ENCODE peak calls at places on chromosomes 16 and 17, in nine cellular contexts. One of them, this sample, is unnamed.

GRCh38 chr17:46822388-46822921 is 4.0 kb upstream of the WNT3 start:
- DNase-seq in psoas muscle: no peak
- DNase-seq in progenitor cell of endocrine pancreas: no peak
- DNase-seq in GM12865: peak; percentile 24
- DNase-seq in activated CD8-positive, alpha-beta T cell treated with anti-CD3 and anti-CD28 coated beads for 36 hours: peak; percentile 60
- DNase-seq in omental fat pad: no peak
- DNase-seq in choroid plexus epithelial cell: no peak
- DNase-seq in thoracic aorta: no peak
- DNase-seq in lower lobe of right lung: peak; percentile 64
- DNase-seq in this sample: peak; percentile 87

GRCh38 chr16:20243731-20244281 is 83.5 kb downstream of the GP2 start:
- DNase-seq in psoas muscle: no peak
- DNase-seq in progenitor cell of endocrine pancreas: no peak
- DNase-seq in GM12865: peak; percentile 5
- DNase-seq in activated CD8-positive, alpha-beta T cell treated with anti-CD3 and anti-CD28 coated beads for 36 hours: no peak
- DNase-seq in omental fat pad: no peak
- DNase-seq in choroid plexus epithelial cell: no peak
- DNase-seq in thoracic aorta: no peak
- DNase-seq in lower lobe of right lung: no peak
- DNase-seq in this sample: no peak

GRCh38 chr17:73801455-73802100 is 157.3 kb upstream of the SDK2 start:
- DNase-seq in psoas muscle: no peak
- DNase-seq in progenitor cell of endocrine pancreas: no peak
- DNase-seq in GM12865: no peak
- DNase-seq in activated CD8-positive, alpha-beta T cell treated with anti-CD3 and anti-CD28 coated beads for 36 hours: no peak
- DNase-seq in omental fat pad: no peak
- DNase-seq in choroid plexus epithelial cell: no peak
- DNase-seq in thoracic aorta: no peak
- DNase-seq in lower lobe of right lung: no peak
- DNase-seq in this sample: no peak

GRCh38 chr16:1311212-1311737 is 1.8 kb downstream of the UBE2I start:
- DNase-seq in psoas muscle: no peak
- DNase-seq in progenitor cell of endocrine pancreas: no peak
- DNase-seq in GM12865: peak; percentile 3
- DNase-seq in activated CD8-positive, alpha-beta T cell treated with anti-CD3 and anti-CD28 coated beads for 36 hours: no peak
- DNase-seq in omental fat pad: no peak
- DNase-seq in choroid plexus epithelial cell: no peak
- DNase-seq in thoracic aorta: no peak
- DNase-seq in lower lobe of right lung: no peak
- DNase-seq in this sample: peak; percentile 77

GRCh38 chr16:1028056-1028455 is 44.5 kb upstream of the SSTR5 start:
- DNase-seq in psoas muscle: no peak
- DNase-seq in progenitor cell of endocrine pancreas: no peak
- DNase-seq in GM12865: no peak
- DNase-seq in activated CD8-positive, alpha-beta T cell treated with anti-CD3 and anti-CD28 coated beads for 36 hours: peak; percentile 33
- DNase-seq in omental fat pad: no peak
- DNase-seq in choroid plexus epithelial cell: no peak
- DNase-seq in thoracic aorta: no peak
- DNase-seq in lower lobe of right lung: no peak
- DNase-seq in this sample: no peak

GRCh38 chr17:61461967-61462733 is 9.9 kb downstream of the TBX4 start:
- DNase-seq in psoas muscle: no peak
- DNase-seq in progenitor cell of endocrine pancreas: no peak
- DNase-seq in GM12865: no peak
- DNase-seq in activated CD8-positive, alpha-beta T cell treated with anti-CD3 and anti-CD28 coated beads for 36 hours: no peak
- DNase-seq in omental fat pad: no peak
- DNase-seq in choroid plexus epithelial cell: no peak
- DNase-seq in thoracic aorta: no peak
- DNase-seq in lower lobe of right lung: no peak
- DNase-seq in this sample: peak; percentile 64

GRCh38 chr17:73747221-73748002 is 103.2 kb upstream of the SDK2 start:
- DNase-seq in psoas muscle: no peak
- DNase-seq in progenitor cell of endocrine pancreas: no peak
- DNase-seq in GM12865: no peak
- DNase-seq in activated CD8-positive, alpha-beta T cell treated with anti-CD3 and anti-CD28 coated beads for 36 hours: no peak
- DNase-seq in omental fat pad: no peak
- DNase-seq in choroid plexus epithelial cell: no peak
- DNase-seq in thoracic aorta: no peak
- DNase-seq in lower lobe of right lung: no peak
- DNase-seq in this sample: no peak

GRCh38 chr17:57956311-57957119 is 1.3 kb upstream of the CUEDC1 start:
- DNase-seq in psoas muscle: no peak
- DNase-seq in progenitor cell of endocrine pancreas: no peak
- DNase-seq in GM12865: peak; percentile 86
- DNase-seq in activated CD8-positive, alpha-beta T cell treated with anti-CD3 and anti-CD28 coated beads for 36 hours: peak; percentile 69
- DNase-seq in omental fat pad: no peak
- DNase-seq in choroid plexus epithelial cell: no peak
- DNase-seq in thoracic aorta: no peak
- DNase-seq in lower lobe of right lung: no peak
- DNase-seq in this sample: peak; percentile 71

GRCh38 chr16:86298166-86299131 is 211.9 kb upstream of the FOXF1 start:
- DNase-seq in psoas muscle: no peak
- DNase-seq in progenitor cell of endocrine pancreas: no peak
- DNase-seq in GM12865: no peak
- DNase-seq in activated CD8-positive, alpha-beta T cell treated with anti-CD3 and anti-CD28 coated beads for 36 hours: no peak
- DNase-seq in omental fat pad: no peak
- DNase-seq in choroid plexus epithelial cell: peak; percentile 55
- DNase-seq in thoracic aorta: no peak
- DNase-seq in lower lobe of right lung: no peak
- DNase-seq in this sample: no peak

GRCh38 chr16:72927199-72928088 is 120.5 kb downstream of the ZFHX3 start:
- DNase-seq in psoas muscle: no peak
- DNase-seq in progenitor cell of endocrine pancreas: no peak
- DNase-seq in GM12865: no peak
- DNase-seq in activated CD8-positive, alpha-beta T cell treated with anti-CD3 and anti-CD28 coated beads for 36 hours: no peak
- DNase-seq in omental fat pad: no peak
- DNase-seq in choroid plexus epithelial cell: peak; percentile 90
- DNase-seq in thoracic aorta: no peak
- DNase-seq in lower lobe of right lung: peak; percentile 77
- DNase-seq in this sample: peak; percentile 71

GRCh38 chr17:70181866-70182265 is 12.5 kb downstream of the KCNJ2 start:
- DNase-seq in psoas muscle: no peak
- DNase-seq in progenitor cell of endocrine pancreas: no peak
- DNase-seq in GM12865: no peak
- DNase-seq in activated CD8-positive, alpha-beta T cell treated with anti-CD3 and anti-CD28 coated beads for 36 hours: no peak
- DNase-seq in omental fat pad: no peak
- DNase-seq in choroid plexus epithelial cell: no peak
- DNase-seq in thoracic aorta: no peak
- DNase-seq in lower lobe of right lung: no peak
- DNase-seq in this sample: no peak

GRCh38 chr17:7767425-7768021 is 50.0 kb downstream of the DNAH2 start:
- DNase-seq in psoas muscle: no peak
- DNase-seq in progenitor cell of endocrine pancreas: no peak
- DNase-seq in GM12865: no peak
- DNase-seq in activated CD8-positive, alpha-beta T cell treated with anti-CD3 and anti-CD28 coated beads for 36 hours: no peak
- DNase-seq in omental fat pad: no peak
- DNase-seq in choroid plexus epithelial cell: peak; percentile 66
- DNase-seq in thoracic aorta: no peak
- DNase-seq in lower lobe of right lung: no peak
- DNase-seq in this sample: peak; percentile 39

GRCh38 chr17:18028684-18029540 is 10.1 kb downstream of the ATPAF2 start:
- DNase-seq in psoas muscle: no peak
- DNase-seq in progenitor cell of endocrine pancreas: no peak
- DNase-seq in GM12865: no peak
- DNase-seq in activated CD8-positive, alpha-beta T cell treated with anti-CD3 and anti-CD28 coated beads for 36 hours: no peak
- DNase-seq in omental fat pad: no peak
- DNase-seq in choroid plexus epithelial cell: no peak
- DNase-seq in thoracic aorta: no peak
- DNase-seq in lower lobe of right lung: no peak
- DNase-seq in this sample: no peak

DNA sequence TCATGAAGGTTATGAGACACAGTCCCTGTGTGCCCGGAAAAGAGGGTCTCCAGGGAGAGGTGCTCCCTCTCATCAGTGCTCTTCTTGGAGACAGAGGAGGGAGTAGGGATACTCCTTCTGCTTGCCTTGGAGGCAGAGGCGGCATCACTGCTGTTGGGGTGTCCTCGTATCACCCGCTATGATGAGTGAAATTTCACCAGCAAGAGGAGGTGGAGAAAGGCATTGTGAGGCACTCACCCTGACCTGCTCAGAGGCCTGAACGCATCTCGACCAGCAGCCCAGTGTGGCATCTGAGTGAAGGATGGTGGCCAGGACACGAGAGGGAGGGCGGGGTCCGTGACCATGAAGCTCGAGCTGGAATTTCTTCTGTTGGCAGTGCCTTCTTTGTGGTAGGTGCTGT is 222.1 kb upstream of the CHMP6 start:
- DNase-seq in psoas muscle: no peak
- DNase-seq in progenitor cell of endocrine pancreas: no peak
- DNase-seq in GM12865: no peak
- DNase-seq in activated CD8-positive, alpha-beta T cell treated with anti-CD3 and anti-CD28 coated beads for 36 hours: no peak
- DNase-seq in omental fat pad: no peak
- DNase-seq in choroid plexus epithelial cell: no peak
- DNase-seq in thoracic aorta: no peak
- DNase-seq in lower lobe of right lung: no peak
- DNase-seq in this sample: no peak
- TF ChIP-seq CTCF in psoas muscle: no peak
- TF ChIP-seq CTCF in progenitor cell of endocrine pancreas: no peak
- TF ChIP-seq CTCF in GM12865: no peak
- TF ChIP-seq CTCF in activated CD8-positive, alpha-beta T cell treated with anti-CD3 and anti-CD28 coated beads for 36 hours: no peak
- TF ChIP-seq CTCF in omental fat pad: no peak
- TF ChIP-seq CTCF in choroid plexus epithelial cell: no peak
- TF ChIP-seq CTCF in thoracic aorta: no peak
- TF ChIP-seq CTCF in lower lobe of right lung: no peak
- TF ChIP-seq CTCF in this sample: no peak

DNA sequence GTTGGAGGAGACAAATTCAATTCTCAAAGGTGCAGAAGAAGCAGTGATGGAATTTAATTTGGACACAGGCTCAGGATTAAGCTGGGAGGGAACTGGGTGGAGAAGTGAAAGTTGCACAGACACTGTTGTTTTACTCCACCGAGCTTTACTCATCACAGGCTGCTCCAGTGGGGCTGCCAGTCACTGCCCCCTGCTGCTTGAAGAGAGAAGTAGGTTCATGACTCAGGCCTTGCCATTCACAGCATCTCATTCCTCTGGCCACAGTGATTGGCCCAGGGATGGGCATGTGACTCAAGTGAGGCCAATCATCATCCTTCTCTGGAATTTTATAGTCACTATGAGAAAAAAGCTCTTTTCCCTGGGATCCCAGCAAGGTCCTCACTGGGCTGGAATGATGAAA is 11.8 kb downstream of the GNAO1 start:
- DNase-seq in psoas muscle: peak; percentile 26
- DNase-seq in progenitor cell of endocrine pancreas: no peak
- DNase-seq in GM12865: peak; percentile 56
- DNase-seq in activated CD8-positive, alpha-beta T cell treated with anti-CD3 and anti-CD28 coated beads for 36 hours: peak; percentile 76
- DNase-seq in omental fat pad: no peak
- DNase-seq in choroid plexus epithelial cell: peak; percentile 9
- DNase-seq in thoracic aorta: no peak
- DNase-seq in lower lobe of right lung: no peak
- DNase-seq in this sample: no peak
- TF ChIP-seq CTCF in psoas muscle: no peak
- TF ChIP-seq CTCF in progenitor cell of endocrine pancreas: peak; percentile 38
- TF ChIP-seq CTCF in GM12865: peak; percentile 48
- TF ChIP-seq CTCF in activated CD8-positive, alpha-beta T cell treated with anti-CD3 and anti-CD28 coated beads for 36 hours: peak; percentile 67
- TF ChIP-seq CTCF in omental fat pad: no peak
- TF ChIP-seq CTCF in choroid plexus epithelial cell: peak; percentile 16
- TF ChIP-seq CTCF in thoracic aorta: no peak
- TF ChIP-seq CTCF in lower lobe of right lung: peak; percentile 36
- TF ChIP-seq CTCF in this sample: peak; percentile 64

GRCh38 chr17:45316271-45317112 is at the start of gene MAP3K14:
- DNase-seq in psoas muscle: peak; percentile 82
- DNase-seq in progenitor cell of endocrine pancreas: peak; percentile 69
- DNase-seq in GM12865: peak; percentile 84
- DNase-seq in activated CD8-positive, alpha-beta T cell treated with anti-CD3 and anti-CD28 coated beads for 36 hours: peak; percentile 77
- DNase-seq in omental fat pad: no peak
- DNase-seq in choroid plexus epithelial cell: peak; percentile 74
- DNase-seq in thoracic aorta: no peak
- DNase-seq in lower lobe of right lung: peak; percentile 90
- DNase-seq in this sample: peak; percentile 97
- TF ChIP-seq CTCF in psoas muscle: no peak
- TF ChIP-seq CTCF in progenitor cell of endocrine pancreas: peak; percentile 29
- TF ChIP-seq CTCF in GM12865: peak; percentile 8
- TF ChIP-seq CTCF in activated CD8-positive, alpha-beta T cell treated with anti-CD3 and anti-CD28 coated beads for 36 hours: peak; percentile 21
- TF ChIP-seq CTCF in omental fat pad: no peak
- TF ChIP-seq CTCF in choroid plexus epithelial cell: peak; percentile 23
- TF ChIP-seq CTCF in thoracic aorta: no peak
- TF ChIP-seq CTCF in lower lobe of right lung: peak; percentile 27
- TF ChIP-seq CTCF in this sample: peak; percentile 39

GRCh38 chr16:89256651-89257254 is 39.2 kb downstream of the ZNF778 start:
- DNase-seq in psoas muscle: peak; percentile 78
- DNase-seq in progenitor cell of endocrine pancreas: no peak
- DNase-seq in GM12865: no peak
- DNase-seq in activated CD8-positive, alpha-beta T cell treated with anti-CD3 and anti-CD28 coated beads for 36 hours: peak; percentile 89
- DNase-seq in omental fat pad: no peak
- DNase-seq in choroid plexus epithelial cell: peak; percentile 21
- DNase-seq in thoracic aorta: no peak
- DNase-seq in lower lobe of right lung: peak; percentile 70
- DNase-seq in this sample: peak; percentile 81

GRCh38 chr16:89253548-89254287 is 36.2 kb downstream of the ZNF778 start:
- DNase-seq in psoas muscle: no peak
- DNase-seq in progenitor cell of endocrine pancreas: no peak
- DNase-seq in GM12865: no peak
- DNase-seq in activated CD8-positive, alpha-beta T cell treated with anti-CD3 and anti-CD28 coated beads for 36 hours: no peak
- DNase-seq in omental fat pad: no peak
- DNase-seq in choroid plexus epithelial cell: no peak
- DNase-seq in thoracic aorta: no peak
- DNase-seq in lower lobe of right lung: no peak
- DNase-seq in this sample: no peak

GRCh38 chr16:89261691-89262563 is 44.4 kb downstream of the ZNF778 start:
- DNase-seq in psoas muscle: no peak
- DNase-seq in progenitor cell of endocrine pancreas: no peak
- DNase-seq in GM12865: no peak
- DNase-seq in activated CD8-positive, alpha-beta T cell treated with anti-CD3 and anti-CD28 coated beads for 36 hours: no peak
- DNase-seq in omental fat pad: no peak
- DNase-seq in choroid plexus epithelial cell: peak; percentile 21
- DNase-seq in thoracic aorta: no peak
- DNase-seq in lower lobe of right lung: no peak
- DNase-seq in this sample: peak; percentile 47

GRCh38 chr16:89257757-89258465 is 40.4 kb downstream of the ZNF778 start:
- DNase-seq in psoas muscle: no peak
- DNase-seq in progenitor cell of endocrine pancreas: no peak
- DNase-seq in GM12865: no peak
- DNase-seq in activated CD8-positive, alpha-beta T cell treated with anti-CD3 and anti-CD28 coated beads for 36 hours: no peak
- DNase-seq in omental fat pad: no peak
- DNase-seq in choroid plexus epithelial cell: peak; percentile 20
- DNase-seq in thoracic aorta: no peak
- DNase-seq in lower lobe of right lung: no peak
- DNase-seq in this sample: no peak

GRCh38 chr16:89257281-89257731 is 39.8 kb downstream of the ZNF778 start:
- DNase-seq in psoas muscle: no peak
- DNase-seq in progenitor cell of endocrine pancreas: no peak
- DNase-seq in GM12865: no peak
- DNase-seq in activated CD8-positive, alpha-beta T cell treated with anti-CD3 and anti-CD28 coated beads for 36 hours: peak; percentile 23
- DNase-seq in omental fat pad: no peak
- DNase-seq in choroid plexus epithelial cell: peak; percentile 21
- DNase-seq in thoracic aorta: no peak
- DNase-seq in lower lobe of right lung: no peak
- DNase-seq in this sample: no peak
- TF ChIP-seq CTCF in psoas muscle: no peak
- TF ChIP-seq CTCF in progenitor cell of endocrine pancreas: no peak
- TF ChIP-seq CTCF in GM12865: no peak
- TF ChIP-seq CTCF in activated CD8-positive, alpha-beta T cell treated with anti-CD3 and anti-CD28 coated beads for 36 hours: no peak
- TF ChIP-seq CTCF in omental fat pad: no peak
- TF ChIP-seq CTCF in choroid plexus epithelial cell: no peak
- TF ChIP-seq CTCF in thoracic aorta: no peak
- TF ChIP-seq CTCF in lower lobe of right lung: no peak
- TF ChIP-seq CTCF in this sample: no peak

This sample was measured in spleen.